ENCODE peak calls at places on chromosomes 7 and 10, in ten cellular contexts. One of them, this sample, is unnamed.

GRCh38 chr10:124621637-124622036 is 122.5 kb downstream of the FAM53B start:
- DNase-seq in GM23248: no peak
- DNase-seq in A549: no peak
- DNase-seq in HCT116: no peak
- DNase-seq in uterus: no peak
- DNase-seq in suprapubic skin: no peak
- DNase-seq in colonic mucosa: no peak
- DNase-seq in kidney: no peak
- DNase-seq in K562: no peak
- DNase-seq in left ventricle myocardium inferior: no peak
- DNase-seq in this sample: peak; percentile 78

GRCh38 chr10:47031251-47031952 is 120.2 kb downstream of the PTPN20 start:
- DNase-seq in GM23248: peak; percentile 61
- DNase-seq in A549: peak; percentile 44
- DNase-seq in HCT116: peak; percentile 23
- DNase-seq in uterus: no peak
- DNase-seq in suprapubic skin: peak; percentile 65
- DNase-seq in colonic mucosa: no peak
- DNase-seq in kidney: no peak
- DNase-seq in K562: peak; percentile 79
- DNase-seq in left ventricle myocardium inferior: no peak
- DNase-seq in this sample: no peak

GRCh38 chr10:124697443-124697836 is 46.7 kb downstream of the FAM53B start:
- DNase-seq in GM23248: no peak
- DNase-seq in A549: no peak
- DNase-seq in HCT116: no peak
- DNase-seq in uterus: no peak
- DNase-seq in suprapubic skin: no peak
- DNase-seq in colonic mucosa: no peak
- DNase-seq in kidney: peak; percentile 57
- DNase-seq in K562: no peak
- DNase-seq in left ventricle myocardium inferior: no peak
- DNase-seq in this sample: no peak

GRCh38 chr10:25493122-25493893 is 318.5 kb downstream of the GPR158 start:
- DNase-seq in GM23248: peak; percentile 29
- DNase-seq in A549: peak; percentile 28
- DNase-seq in HCT116: peak; percentile 50
- DNase-seq in uterus: no peak
- DNase-seq in suprapubic skin: no peak
- DNase-seq in colonic mucosa: no peak
- DNase-seq in kidney: no peak
- DNase-seq in K562: peak; percentile 67
- DNase-seq in left ventricle myocardium inferior: no peak
- DNase-seq in this sample: no peak

GRCh38 chr10:22649390-22649841 is 65.0 kb downstream of the PIP4K2A start:
- DNase-seq in GM23248: no peak
- DNase-seq in A549: no peak
- DNase-seq in HCT116: no peak
- DNase-seq in uterus: no peak
- DNase-seq in suprapubic skin: no peak
- DNase-seq in colonic mucosa: no peak
- DNase-seq in kidney: no peak
- DNase-seq in K562: no peak
- DNase-seq in left ventricle myocardium inferior: no peak
- DNase-seq in this sample: no peak

GRCh38 chr10:74652664-74653063 is 173.7 kb upstream of the KAT6B start:
- DNase-seq in GM23248: peak; percentile 5
- DNase-seq in A549: no peak
- DNase-seq in HCT116: no peak
- DNase-seq in uterus: no peak
- DNase-seq in suprapubic skin: no peak
- DNase-seq in colonic mucosa: no peak
- DNase-seq in kidney: no peak
- DNase-seq in K562: no peak
- DNase-seq in left ventricle myocardium inferior: no peak
- DNase-seq in this sample: no peak

GRCh38 chr10:16612148-16612742 is 90.6 kb upstream of the C1QL3 start:
- DNase-seq in GM23248: peak; percentile 47
- DNase-seq in A549: no peak
- DNase-seq in HCT116: no peak
- DNase-seq in uterus: no peak
- DNase-seq in suprapubic skin: no peak
- DNase-seq in colonic mucosa: no peak
- DNase-seq in kidney: no peak
- DNase-seq in K562: peak; percentile 40
- DNase-seq in left ventricle myocardium inferior: no peak
- DNase-seq in this sample: no peak

GRCh38 chr10:44974628-44975431 is 3.8 kb downstream of the DEPP1 start:
- DNase-seq in GM23248: peak; percentile 82
- DNase-seq in A549: peak; percentile 72
- DNase-seq in HCT116: peak; percentile 13
- DNase-seq in uterus: peak; percentile 73
- DNase-seq in suprapubic skin: peak; percentile 78
- DNase-seq in colonic mucosa: peak; percentile 75
- DNase-seq in kidney: peak; percentile 89
- DNase-seq in K562: peak; percentile 90
- DNase-seq in left ventricle myocardium inferior: peak; percentile 79
- DNase-seq in this sample: peak; percentile 72

GRCh38 chr7:7564323-7564780 is 2.3 kb upstream of the MIOS start:
- DNase-seq in GM23248: peak; percentile 89
- DNase-seq in A549: peak; percentile 54
- DNase-seq in HCT116: peak; percentile 89
- DNase-seq in uterus: no peak
- DNase-seq in suprapubic skin: no peak
- DNase-seq in colonic mucosa: no peak
- DNase-seq in kidney: no peak
- DNase-seq in K562: no peak
- DNase-seq in left ventricle myocardium inferior: no peak
- DNase-seq in this sample: no peak

GRCh38 chr10:104274762-104275721 is 6.1 kb downstream of the GSTO2 start:
- DNase-seq in GM23248: peak; percentile 70
- DNase-seq in A549: peak; percentile 80
- DNase-seq in HCT116: peak; percentile 68
- DNase-seq in uterus: no peak
- DNase-seq in suprapubic skin: no peak
- DNase-seq in colonic mucosa: peak; percentile 65
- DNase-seq in kidney: peak; percentile 86
- DNase-seq in K562: peak; percentile 62
- DNase-seq in left ventricle myocardium inferior: no peak
- DNase-seq in this sample: peak; percentile 49

GRCh38 chr7:4139656-4140320 is 542.3 kb upstream of the FOXK1 start:
- DNase-seq in GM23248: no peak
- DNase-seq in A549: no peak
- DNase-seq in HCT116: no peak
- DNase-seq in uterus: no peak
- DNase-seq in suprapubic skin: no peak
- DNase-seq in colonic mucosa: no peak
- DNase-seq in kidney: peak; percentile 52
- DNase-seq in K562: no peak
- DNase-seq in left ventricle myocardium inferior: no peak
- DNase-seq in this sample: no peak

GRCh38 chr10:28677889-28678686 is 767 bp downstream of the BAMBI start:
- DNase-seq in GM23248: peak; percentile 47
- DNase-seq in A549: no peak
- DNase-seq in HCT116: no peak
- DNase-seq in uterus: peak; percentile 25
- DNase-seq in suprapubic skin: peak; percentile 62
- DNase-seq in colonic mucosa: peak; percentile 29
- DNase-seq in kidney: peak; percentile 86
- DNase-seq in K562: peak; percentile 29
- DNase-seq in left ventricle myocardium inferior: peak; percentile 31
- DNase-seq in this sample: peak; percentile 27

GRCh38 chr7:142248166-142249160 is 9.4 kb downstream of the PRSS58 start:
- DNase-seq in GM23248: no peak
- DNase-seq in A549: no peak
- DNase-seq in HCT116: no peak
- DNase-seq in uterus: no peak
- DNase-seq in suprapubic skin: no peak
- DNase-seq in colonic mucosa: no peak
- DNase-seq in kidney: no peak
- DNase-seq in K562: no peak
- DNase-seq in left ventricle myocardium inferior: no peak
- DNase-seq in this sample: peak; percentile 36

GRCh38 chr7:122013070-122013469 is 131.0 kb downstream of the AASS start:
- DNase-seq in GM23248: no peak
- DNase-seq in A549: no peak
- DNase-seq in HCT116: no peak
- DNase-seq in uterus: no peak
- DNase-seq in suprapubic skin: no peak
- DNase-seq in colonic mucosa: no peak
- DNase-seq in kidney: no peak
- DNase-seq in K562: no peak
- DNase-seq in left ventricle myocardium inferior: no peak
- DNase-seq in this sample: no peak

GRCh38 chr7:14698239-14698638 is 204.3 kb downstream of the DGKB start:
- DNase-seq in GM23248: peak; percentile 21
- DNase-seq in A549: no peak
- DNase-seq in HCT116: no peak
- DNase-seq in uterus: no peak
- DNase-seq in suprapubic skin: no peak
- DNase-seq in colonic mucosa: no peak
- DNase-seq in kidney: no peak
- DNase-seq in K562: no peak
- DNase-seq in left ventricle myocardium inferior: no peak
- DNase-seq in this sample: no peak

GRCh38 chr10:13238271-13239077 is 4.3 kb upstream of the UCMA start:
- DNase-seq in GM23248: no peak
- DNase-seq in A549: no peak
- DNase-seq in HCT116: no peak
- DNase-seq in uterus: no peak
- DNase-seq in suprapubic skin: no peak
- DNase-seq in colonic mucosa: no peak
- DNase-seq in kidney: no peak
- DNase-seq in K562: no peak
- DNase-seq in left ventricle myocardium inferior: no peak
- DNase-seq in this sample: no peak

GRCh38 chr7:22422831-22423615 is 66.1 kb upstream of the RAPGEF5 start:
- DNase-seq in GM23248: no peak
- DNase-seq in A549: no peak
- DNase-seq in HCT116: no peak
- DNase-seq in uterus: no peak
- DNase-seq in suprapubic skin: no peak
- DNase-seq in colonic mucosa: no peak
- DNase-seq in kidney: no peak
- DNase-seq in K562: no peak
- DNase-seq in left ventricle myocardium inferior: no peak
- DNase-seq in this sample: no peak

GRCh38 chr10:63711866-63712716 is 190.9 kb downstream of the REEP3 start:
- DNase-seq in GM23248: peak; percentile 99
- DNase-seq in A549: peak; percentile 63
- DNase-seq in HCT116: peak; percentile 99
- DNase-seq in uterus: peak; percentile 92
- DNase-seq in suprapubic skin: peak; percentile 96
- DNase-seq in colonic mucosa: peak; percentile 97
- DNase-seq in kidney: peak; percentile 98
- DNase-seq in K562: no peak
- DNase-seq in left ventricle myocardium inferior: peak; percentile 93
- DNase-seq in this sample: peak; percentile 100

DNA sequence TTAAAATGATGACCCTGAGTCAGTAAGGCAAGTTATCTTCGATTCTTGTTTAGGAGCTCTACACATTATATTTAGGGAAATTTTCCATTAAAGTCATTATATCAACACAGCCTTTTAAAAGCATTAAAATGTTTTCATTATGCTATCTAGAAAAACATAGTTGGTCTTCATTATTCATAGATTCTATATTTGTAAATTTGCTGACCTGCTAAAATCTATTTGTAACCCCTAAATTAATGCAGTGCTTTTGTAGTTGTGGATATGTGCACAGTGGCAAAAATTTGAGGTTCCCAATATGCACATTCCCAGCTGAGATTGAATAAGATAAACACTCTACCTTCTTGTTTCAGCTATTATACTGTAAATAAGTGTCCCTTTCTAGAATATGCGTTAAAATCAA is 81.1 kb downstream of the KIF20B start:
- DNase-seq in GM23248: no peak
- DNase-seq in A549: no peak
- DNase-seq in HCT116: no peak
- DNase-seq in uterus: no peak
- DNase-seq in suprapubic skin: no peak
- DNase-seq in colonic mucosa: no peak
- DNase-seq in kidney: no peak
- DNase-seq in K562: no peak
- DNase-seq in left ventricle myocardium inferior: no peak
- DNase-seq in this sample: no peak
- H3K9me3 ChIP-seq in GM23248: no peaks in the 10 kb centered on the region
- H3K9me3 ChIP-seq in A549: no peaks in the 10 kb centered on the region
- H3K9me3 ChIP-seq in HCT116: no peaks in the 10 kb centered on the region
- H3K9me3 ChIP-seq in uterus: no peaks in the 10 kb centered on the region
- H3K9me3 ChIP-seq in suprapubic skin: no peaks in the 10 kb centered on the region
- H3K9me3 ChIP-seq in colonic mucosa: no peaks in the 10 kb centered on the region
- H3K9me3 ChIP-seq in kidney: no peaks in the 10 kb centered on the region
- H3K9me3 ChIP-seq in K562: no peaks in the 10 kb centered on the region
- H3K9me3 ChIP-seq in left ventricle myocardium inferior: no peaks in the 10 kb centered on the region
- H3K9me3 ChIP-seq in this sample: no peaks in the 10 kb centered on the region

GRCh38 chr7:50217961-50218360 is 86.6 kb upstream of the IKZF1 start:
- DNase-seq in GM23248: no peak
- DNase-seq in A549: no peak
- DNase-seq in HCT116: no peak
- DNase-seq in uterus: no peak
- DNase-seq in suprapubic skin: no peak
- DNase-seq in colonic mucosa: no peak
- DNase-seq in kidney: no peak
- DNase-seq in K562: no peak
- DNase-seq in left ventricle myocardium inferior: no peak
- DNase-seq in this sample: no peak
- H3K4me3 ChIP-seq in GM23248: no peak overlapping the region
- H3K4me3 ChIP-seq in A549: no peak overlapping the region
- H3K4me3 ChIP-seq in HCT116: no peak overlapping the region
- H3K4me3 ChIP-seq in uterus: no peak overlapping the region
- H3K4me3 ChIP-seq in suprapubic skin: no peak overlapping the region
- H3K4me3 ChIP-seq in colonic mucosa: no peak overlapping the region
- H3K4me3 ChIP-seq in kidney: no peak overlapping the region
- H3K4me3 ChIP-seq in K562: no peak overlapping the region
- H3K4me3 ChIP-seq in left ventricle myocardium inferior: no peak overlapping the region
- H3K4me3 ChIP-seq in this sample: no peak overlapping the region

GRCh38 chr10:133203652-133204195 is 26.3 kb upstream of the UTF1 start:
- DNase-seq in GM23248: no peak
- DNase-seq in A549: no peak
- DNase-seq in HCT116: no peak
- DNase-seq in uterus: no peak
- DNase-seq in suprapubic skin: no peak
- DNase-seq in colonic mucosa: no peak
- DNase-seq in kidney: peak; percentile 65
- DNase-seq in K562: no peak
- DNase-seq in left ventricle myocardium inferior: no peak
- DNase-seq in this sample: no peak
- H3K9me3 ChIP-seq in GM23248: no peaks in the 10 kb centered on the region
- H3K9me3 ChIP-seq in A549: no peaks in the 10 kb centered on the region
- H3K9me3 ChIP-seq in HCT116: no peaks in the 10 kb centered on the region
- H3K9me3 ChIP-seq in uterus: no peaks in the 10 kb centered on the region
- H3K9me3 ChIP-seq in suprapubic skin: no peaks in the 10 kb centered on the region
- H3K9me3 ChIP-seq in colonic mucosa: no peaks in the 10 kb centered on the region
- H3K9me3 ChIP-seq in kidney: no peaks in the 10 kb centered on the region
- H3K9me3 ChIP-seq in K562: no peaks in the 10 kb centered on the region
- H3K9me3 ChIP-seq in left ventricle myocardium inferior: no peaks in the 10 kb centered on the region
- H3K9me3 ChIP-seq in this sample: no peaks in the 10 kb centered on the region

DNA sequence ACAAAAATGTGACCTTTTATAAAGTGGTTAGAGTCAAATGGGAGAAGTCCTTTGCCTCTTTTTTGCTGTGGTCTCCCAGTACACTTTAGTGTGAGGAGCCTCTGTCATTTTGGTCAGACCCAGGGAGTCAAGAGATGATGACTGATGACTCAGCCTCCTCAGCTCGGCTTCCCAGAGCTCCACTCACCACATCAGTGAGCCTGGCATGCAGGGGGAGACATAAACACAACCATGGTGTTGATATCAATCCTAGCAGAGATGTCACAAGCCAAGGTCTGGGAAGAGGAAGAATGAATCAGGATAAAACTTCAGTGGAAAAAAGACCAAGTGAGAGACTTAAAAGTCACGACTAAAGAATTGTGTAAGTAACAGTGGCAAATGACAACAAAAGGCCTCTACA is 50.1 kb downstream of the TFAM start:
- DNase-seq in GM23248: peak; percentile 99
- DNase-seq in A549: peak; percentile 48
- DNase-seq in HCT116: peak; percentile 88
- DNase-seq in uterus: no peak
- DNase-seq in suprapubic skin: no peak
- DNase-seq in colonic mucosa: no peak
- DNase-seq in kidney: peak; percentile 81
- DNase-seq in K562: no peak
- DNase-seq in left ventricle myocardium inferior: peak; percentile 17
- DNase-seq in this sample: peak; percentile 13
- H3K4me3 ChIP-seq in GM23248: peak overlapping the region; percentile 27
- H3K4me3 ChIP-seq in A549: no peak overlapping the region
- H3K4me3 ChIP-seq in HCT116: peak overlapping the region; percentile 14
- H3K4me3 ChIP-seq in uterus: no peak overlapping the region
- H3K4me3 ChIP-seq in suprapubic skin: no peak overlapping the region
- H3K4me3 ChIP-seq in colonic mucosa: no peak overlapping the region
- H3K4me3 ChIP-seq in kidney: no peak overlapping the region
- H3K4me3 ChIP-seq in K562: no peak overlapping the region
- H3K4me3 ChIP-seq in left ventricle myocardium inferior: no peak overlapping the region
- H3K4me3 ChIP-seq in this sample: no peak overlapping the region

This sample was measured in thyroid gland.